ENCODE peak calls at places on chromosomes 7 and 10, in six cellular contexts. C is BE2C, H is cardiac muscle cell, I is HAP-1, X is left ventricle myocardium inferior, Q is SJSA1. N is an unnamed sample.

GRCh38 chr10:118531105-118531851 is 64.2 kb downstream of the PRLHR start:
- DNase-seq in H (no peak), I (no peak), C (no peak), X (peak; percentile 26), Q (no peak), N (no peak)

GRCh38 chr7:143931739-143932138 is 3.3 kb upstream of the OR2F2 start:
- DNase-seq in I (no peak), C (no peak), H (no peak), X (no peak), Q (peak; percentile 28), N (no peak)

GRCh38 chr10:71856619-71857018 is 5.6 kb upstream of the PSAP start:
- DNase-seq in I (no peak), Q (no peak), H (no peak), C (no peak), X (no peak), N (no peak)

GRCh38 chr10:98404571-98405396 is 10.2 kb downstream of the PYROXD2 start:
- DNase-seq in C (no peak), X (no peak), I (no peak), Q (peak; percentile 56), H (no peak), N (no peak)

GRCh38 chr10:55631071-55631654 is 729.9 kb downstream of the ZWINT start:
- DNase-seq in Q (no peak), H (peak; percentile 24), I (peak; percentile 83), X (peak; percentile 33), C (peak; percentile 89), N (peak; percentile 61)

GRCh38 chr10:58981051-58981450 is 195.4 kb upstream of the PHYHIPL start:
- DNase-seq in C (no peak), Q (no peak), H (no peak), I (peak; percentile 54), X (no peak), N (no peak)

GRCh38 chr7:104652434-104652833 is 324.0 kb downstream of the LHFPL3 start:
- DNase-seq in H (no peak), Q (no peak), I (no peak), C (no peak), X (no peak), N (no peak)

GRCh38 chr10:84095821-84096497 is 43.4 kb upstream of the GHITM start:
- DNase-seq in I (no peak), Q (no peak), X (peak; percentile 29), C (peak; percentile 13), H (peak; percentile 90), N (no peak)

GRCh38 chr10:3822541-3822940 is 37.5 kb upstream of the KLF6 start:
- DNase-seq in C (no peak), X (no peak), I (no peak), Q (no peak), H (no peak), N (no peak)

GRCh38 chr7:34207810-34208209 is 302.5 kb downstream of the BMPER start:
- DNase-seq in Q (no peak), C (no peak), H (peak; percentile 12), X (no peak), I (no peak), N (no peak)

GRCh38 chr7:121334376-121334775 is 5.6 kb downstream of the WNT16 start:
- DNase-seq in Q (no peak), I (no peak), X (no peak), C (no peak), H (no peak), N (no peak)

GRCh38 chr10:85447690-85448089 is 918.9 kb downstream of the GRID1 start:
- DNase-seq in H (no peak), Q (no peak), C (no peak), I (no peak), X (no peak), N (no peak)

GRCh38 chr7:116977172-116977571 is 23.9 kb downstream of the ST7 start:
- DNase-seq in C (no peak), H (no peak), X (no peak), I (no peak), Q (peak; percentile 22), N (no peak)

GRCh38 chr10:36468620-36469019 is 656.8 kb upstream of the ANKRD30A start:
- DNase-seq in H (no peak), C (no peak), Q (no peak), X (no peak), I (no peak), N (no peak)

GRCh38 chr7:589781-590575 is 70.3 kb upstream of the PDGFA start:
- DNase-seq in C (no peak), X (no peak), H (no peak), I (no peak), Q (no peak), N (no peak)

GRCh38 chr10:17029581-17030271 is 99.9 kb downstream of the CUBN start:
- DNase-seq in C (peak; percentile 63), Q (peak; percentile 75), X (peak; percentile 73), H (peak; percentile 92), I (peak; percentile 16), N (no peak)

GRCh38 chr7:16542401-16542800 is 15.8 kb downstream of the LRRC72 start:
- DNase-seq in Q (no peak), H (no peak), I (no peak), C (no peak), X (no peak), N (no peak)

GRCh38 chr10:33109384-33109783 is 151.4 kb upstream of the ITGB1 start:
- DNase-seq in H (no peak), X (no peak), Q (no peak), I (no peak), C (no peak), N (no peak)

GRCh38 chr10:106311590-106311989 is 852.9 kb downstream of the SORCS1 start:
- DNase-seq in X (no peak), C (no peak), I (no peak), H (peak; percentile 7), Q (no peak), N (no peak)

GRCh38 chr7:90271753-90272152 is 26.8 kb downstream of the CFAP69 start:
- DNase-seq in H (peak; percentile 74), Q (peak; percentile 37), X (no peak), C (no peak), I (no peak), N (no peak)

GRCh38 chr7:99008181-99008631 is 129.9 kb downstream of the TRRAP start:
- DNase-seq in Q (no peak), X (no peak), I (no peak), C (no peak), H (no peak), N (no peak)

GRCh38 chr7:117047496-117047895 is 94.2 kb downstream of the ST7 start:
- DNase-seq in I (no peak), H (peak; percentile 18), Q (no peak), C (no peak), X (no peak), N (no peak)

GRCh38 chr7:31068006-31068675 is 16.0 kb downstream of the ADCYAP1R1 start:
- DNase-seq in I (no peak), Q (no peak), H (no peak), X (peak; percentile 1), C (no peak), N (no peak)

GRCh38 chr7:31067491-31067890 is 15.4 kb downstream of the ADCYAP1R1 start:
- DNase-seq in Q (no peak), C (no peak), X (no peak), I (no peak), H (no peak), N (no peak)

GRCh38 chr7:31066516-31067130 is 14.5 kb downstream of the ADCYAP1R1 start:
- DNase-seq in H (no peak), C (no peak), X (no peak), Q (no peak), I (no peak), N (no peak)

GRCh38 chr7:31065021-31065593 is 13.0 kb downstream of the ADCYAP1R1 start:
- DNase-seq in H (no peak), X (peak; percentile 9), I (no peak), C (no peak), Q (no peak), N (no peak)

GRCh38 chr7:31065840-31066239 is 13.7 kb downstream of the ADCYAP1R1 start:
- DNase-seq in I (no peak), H (no peak), Q (no peak), X (peak; percentile 6), C (no peak), N (no peak)
- H3K36me3 ChIP-seq in I (no peaks in the 10 kb centered on the region), H (no peaks in the 10 kb centered on the region), Q (no peaks in the 10 kb centered on the region), X (no peaks in the 10 kb centered on the region), C (no peaks in the 10 kb centered on the region), N (no peaks in the 10 kb centered on the region)

GRCh38 chr7:55148992-55149391 is 130.2 kb downstream of the EGFR start:
- DNase-seq in I (no peak), Q (no peak), X (no peak), C (no peak), H (peak; percentile 31), N (no peak)

GRCh38 chr7:55145606-55146005 is 126.8 kb downstream of the EGFR start:
- DNase-seq in I (no peak), H (no peak), C (no peak), X (no peak), Q (no peak), N (no peak)

GRCh38 chr7:55147101-55147500 is 128.3 kb downstream of the EGFR start:
- DNase-seq in H (no peak), Q (no peak), X (no peak), I (no peak), C (no peak), N (no peak)

GRCh38 chr7:55148571-55148970 is 129.8 kb downstream of the EGFR start:
- DNase-seq in Q (no peak), C (no peak), X (no peak), H (no peak), I (no peak), N (no peak)

GRCh38 chr7:55147736-55148135 is 128.9 kb downstream of the EGFR start:
- DNase-seq in Q (no peak), I (no peak), H (no peak), X (no peak), C (no peak), N (no peak)
- H3K36me3 ChIP-seq in Q (peaks cover 69% of the 10 kb centered on the region), I (no peaks in the 10 kb centered on the region), H (no peaks in the 10 kb centered on the region), X (peaks cover 62% of the 10 kb centered on the region), C (peaks cover 95% of the 10 kb centered on the region), N (no peaks in the 10 kb centered on the region)

GRCh38 chr10:127790165-127790564 is 53.2 kb downstream of the FOXI2 start:
- DNase-seq in C (no peak), H (no peak), X (no peak), Q (no peak), I (no peak), N (no peak)
- H3K36me3 ChIP-seq in C (no peaks in the 10 kb centered on the region), H (no peaks in the 10 kb centered on the region), X (no peaks in the 10 kb centered on the region), Q (no peaks in the 10 kb centered on the region), I (no peaks in the 10 kb centered on the region), N (no peaks in the 10 kb centered on the region)

DNA sequence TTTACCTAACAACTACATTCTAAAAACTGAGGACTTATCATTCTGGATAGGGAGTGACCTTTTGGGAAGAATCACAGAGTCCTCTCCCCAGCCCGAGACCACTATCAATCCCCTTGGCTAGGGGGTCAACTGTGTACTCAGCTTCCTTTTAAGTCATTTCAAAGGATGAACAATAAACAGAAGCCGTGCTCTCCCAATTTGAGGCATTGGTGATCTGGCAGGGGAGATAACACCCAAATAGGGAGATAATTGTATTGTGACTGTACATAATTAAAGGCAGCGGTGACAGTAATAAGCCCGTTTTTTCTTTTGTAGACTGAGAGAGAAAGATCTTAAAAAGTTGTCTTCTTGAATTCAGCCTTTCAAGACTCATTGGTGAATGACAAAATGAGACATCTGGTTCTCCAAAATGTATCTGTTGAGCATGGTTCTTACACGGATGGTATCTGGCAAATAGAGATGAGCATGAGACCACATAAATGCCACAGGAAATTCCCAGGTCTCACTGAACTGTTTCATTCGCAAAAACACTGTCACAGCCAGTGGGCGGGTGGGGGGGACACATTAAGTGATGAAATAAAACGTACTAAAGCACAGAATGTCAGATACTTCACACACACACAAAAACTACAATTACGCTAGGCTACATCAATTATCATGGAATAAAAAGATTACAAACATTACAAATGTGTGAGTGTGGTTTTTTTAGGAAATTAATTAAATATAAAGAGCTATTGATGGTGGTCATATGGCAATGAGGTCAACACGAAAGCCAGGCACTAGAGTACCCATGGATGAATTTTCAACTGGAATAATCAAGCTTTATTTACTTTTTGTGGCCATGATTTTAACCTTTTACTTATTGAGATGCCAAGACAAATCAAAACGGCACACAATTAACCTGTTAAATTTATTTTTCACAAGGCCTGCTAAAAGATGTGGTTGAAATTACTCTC is 108.4 kb downstream of the HIPK2 start:
- DNase-seq in X (no peak), Q (no peak), C (peak; percentile 48), H (no peak), I (no peak), N (no peak)
- H3K36me3 ChIP-seq in X (no peaks in the 10 kb centered on the region), Q (peaks cover 4% of the 10 kb centered on the region), C (no peaks in the 10 kb centered on the region), H (no peaks in the 10 kb centered on the region), I (no peaks in the 10 kb centered on the region), N (no peaks in the 10 kb centered on the region)

N was measured in iPS DF 6.9.